ENCODE peak calls at places on chromosome 9, in four cellular contexts. T is A549, M is spleen, W is stomach. U is an unnamed sample.

GRCh38 chr9:106846847-106847246 is 16.1 kb upstream of the ZNF462 start:
- DNase-seq in T (no peak), M (no peak), W (no peak), U (no peak)

GRCh38 chr9:85392270-85392669 is 349.5 kb downstream of the AGTPBP1 start:
- DNase-seq in T (no peak), M (no peak), W (no peak), U (no peak)

GRCh38 chr9:122099271-122099869 is 6.3 kb upstream of the TTLL11 start:
- DNase-seq in T (peak; percentile 69), M (peak; percentile 94), W (peak; percentile 92), U (no peak)

GRCh38 chr9:115649991-115650472 is 503.6 kb upstream of the PAPPA start:
- DNase-seq in T (no peak), M (no peak), W (peak; percentile 28), U (peak; percentile 98)

GRCh38 chr9:26656003-26656940 is 236.3 kb downstream of the CAAP1 start:
- DNase-seq in T (peak; percentile 37), M (no peak), W (no peak), U (no peak)

GRCh38 chr9:98251554-98251953 is 3.9 kb downstream of the TBC1D2 start:
- DNase-seq in T (peak; percentile 69), M (no peak), W (no peak), U (no peak)

GRCh38 chr9:22084336-22085035 is 75.4 kb upstream of the CDKN2B start:
- DNase-seq in T (no peak), M (no peak), W (no peak), U (no peak)

GRCh38 chr9:121686930-121687541 is 35.6 kb downstream of the DAB2IP start:
- DNase-seq in T (peak; percentile 71), M (peak; percentile 88), W (peak; percentile 87), U (no peak)

GRCh38 chr9:121839726-121840500 is 188.5 kb downstream of the DAB2IP start:
- DNase-seq in T (no peak), M (peak; percentile 24), W (no peak), U (peak; percentile 74)

GRCh38 chr9:76691761-76692313 is 72.4 kb upstream of the PCA3 start:
- DNase-seq in T (no peak), M (no peak), W (no peak), U (no peak)

GRCh38 chr9:118336167-118336951 is 632.2 kb downstream of the TLR4 start:
- DNase-seq in T (peak; percentile 20), M (no peak), W (no peak), U (no peak)

GRCh38 chr9:137191691-137192447 is 3.4 kb downstream of the SSNA1 start:
- DNase-seq in T (no peak), M (no peak), W (peak; percentile 59), U (no peak)

GRCh38 chr9:135512904-135513303 is 8.3 kb upstream of the LCN1 start:
- DNase-seq in T (no peak), M (no peak), W (no peak), U (no peak)

GRCh38 chr9:12684923-12685468 is 8.2 kb upstream of the TYRP1 start:
- DNase-seq in T (no peak), M (no peak), W (no peak), U (no peak)

GRCh38 chr9:4126184-4126865 is 173.5 kb downstream of the GLIS3 start:
- DNase-seq in T (peak; percentile 50), M (no peak), W (no peak), U (no peak)

DNA sequence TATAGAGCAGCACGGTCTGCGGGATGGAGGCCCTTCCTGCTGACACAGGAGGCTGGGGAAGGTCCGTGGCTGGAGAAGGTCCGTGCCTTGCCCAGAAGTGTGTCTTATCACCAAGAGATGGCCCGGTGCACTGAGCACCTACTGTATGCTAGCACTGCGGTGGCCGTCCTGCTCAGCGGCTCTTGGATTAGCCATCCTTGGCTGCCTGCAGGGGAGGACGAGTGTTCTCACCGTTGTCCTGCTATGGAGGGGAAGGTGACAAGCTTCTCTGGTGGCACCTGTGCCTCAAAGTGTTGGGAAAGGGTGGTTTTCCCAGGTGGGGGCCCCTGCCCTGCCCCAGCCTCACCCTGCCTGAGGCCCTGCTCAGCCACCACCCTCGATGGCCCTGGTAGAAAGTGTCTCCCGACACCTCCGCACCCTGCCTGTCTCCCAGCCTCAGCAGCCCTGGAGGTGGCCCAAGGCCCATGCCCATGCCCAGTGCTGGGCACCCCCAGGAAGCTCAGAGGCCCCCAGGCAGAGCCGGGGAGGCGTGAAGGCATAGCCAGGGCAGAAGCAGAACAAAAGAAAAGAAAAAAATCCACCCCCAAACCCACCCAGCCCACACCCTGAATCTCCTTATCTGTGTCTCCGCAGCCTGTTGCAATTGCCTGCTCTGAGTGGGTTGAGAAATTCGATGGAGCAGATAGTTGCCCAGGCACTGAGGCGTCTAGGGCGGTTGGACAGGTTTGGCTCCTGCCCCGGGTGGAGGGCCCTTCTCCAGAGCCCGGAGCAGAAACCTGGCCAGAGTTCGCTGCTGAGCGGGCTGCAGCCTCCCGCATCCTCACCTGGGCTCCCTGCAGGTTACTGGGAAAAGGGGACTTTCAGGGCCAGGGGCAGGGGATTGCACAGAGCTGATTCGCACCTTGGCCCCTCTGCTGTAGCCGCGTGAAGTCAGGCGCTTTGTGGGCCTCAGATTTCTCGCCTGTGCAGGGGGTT is 30.5 kb downstream of the RXRA start:
- DNase-seq in T (no peak), M (no peak), W (peak; percentile 79), U (no peak)
- H3K4me1 ChIP-seq in T (peaks cover 17% of the 10 kb centered on the region), M (peaks cover 29% of the 10 kb centered on the region), W (peaks cover 100% of the 10 kb centered on the region), U (peaks cover 100% of the 10 kb centered on the region)

GRCh38 chr9:128232811-128233428 is 29.7 kb downstream of the DNM1 start:
- DNase-seq in T (no peak), M (no peak), W (no peak), U (no peak)

GRCh38 chr9:128231638-128232568 is 28.7 kb downstream of the DNM1 start:
- DNase-seq in T (no peak), M (no peak), W (no peak), U (no peak)

DNA sequence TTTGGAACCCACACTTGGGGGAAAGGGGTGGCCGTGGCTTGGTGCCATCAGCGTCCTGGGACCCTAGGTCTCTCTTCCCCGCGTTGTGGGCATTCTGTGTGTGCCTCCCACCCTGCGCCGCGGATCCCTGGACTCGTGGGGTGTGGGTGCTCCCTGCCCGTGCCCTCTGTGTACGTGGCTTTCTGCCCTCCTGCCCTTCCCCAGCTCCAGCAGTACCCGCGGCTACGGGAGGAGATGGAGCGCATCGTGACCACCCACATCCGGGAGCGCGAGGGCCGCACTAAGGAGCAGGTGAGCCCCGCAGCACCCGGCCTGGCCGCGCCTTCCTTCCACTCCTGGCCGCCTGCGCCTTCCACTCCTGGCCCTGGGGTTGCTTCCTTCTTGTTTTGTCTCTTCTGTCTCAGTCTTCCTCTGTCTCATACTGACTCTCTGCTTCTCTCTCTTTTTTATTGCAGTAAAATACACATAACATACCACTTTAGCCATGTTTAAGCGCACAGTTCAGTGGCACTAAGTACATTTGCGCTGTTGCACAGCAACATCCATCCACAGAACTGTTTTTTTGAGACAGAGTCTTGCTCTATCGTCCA is 30.7 kb downstream of the DNM1 start:
- DNase-seq in T (no peak), M (no peak), W (no peak), U (no peak)
- TF ChIP-seq POLR2A in T (no peak), M (no peak), W (no peak), U (no peak)

GRCh38 chr9:87590996-87591395 is 93.3 kb downstream of the DAPK1 start:
- DNase-seq in T (no peak), M (no peak), W (no peak), U (no peak)
- H3K4me1 ChIP-seq in T (peaks cover 8% of the 10 kb centered on the region), M (peaks cover 5% of the 10 kb centered on the region), W (peaks cover 42% of the 10 kb centered on the region), U (peaks cover 12% of the 10 kb centered on the region)

GRCh38 chr9:123268240-123268949 is at the start of gene STRBP:
- DNase-seq in T (peak; percentile 84), M (peak; percentile 98), W (peak; percentile 95), U (no peak)
- TF ChIP-seq POLR2A in T (peak; percentile 51), M (no peak), W (no peak), U (no peak)

GRCh38 chr9:88998911-88999310 is 7.6 kb downstream of the S1PR3 start:
- DNase-seq in T (peak; percentile 65), M (peak; percentile 83), W (peak; percentile 58), U (peak; percentile 89)

GRCh38 chr9:88996046-88997005 is 5.1 kb downstream of the S1PR3 start:
- DNase-seq in T (no peak), M (no peak), W (no peak), U (peak; percentile 87)

GRCh38 chr9:89000281-89000875 is 9.1 kb downstream of the S1PR3 start:
- DNase-seq in T (no peak), M (no peak), W (no peak), U (peak; percentile 70)

GRCh38 chr9:88997646-88998045 is 6.4 kb downstream of the S1PR3 start:
- DNase-seq in T (no peak), M (no peak), W (no peak), U (peak; percentile 79)

GRCh38 chr9:88998506-88998905 is 7.2 kb downstream of the S1PR3 start:
- DNase-seq in T (no peak), M (no peak), W (no peak), U (peak; percentile 52)
- H3K4me1 ChIP-seq in T (peaks cover 39% of the 10 kb centered on the region), M (peaks cover 17% of the 10 kb centered on the region), W (peaks cover 18% of the 10 kb centered on the region), U (peaks cover 75% of the 10 kb centered on the region)

DNA sequence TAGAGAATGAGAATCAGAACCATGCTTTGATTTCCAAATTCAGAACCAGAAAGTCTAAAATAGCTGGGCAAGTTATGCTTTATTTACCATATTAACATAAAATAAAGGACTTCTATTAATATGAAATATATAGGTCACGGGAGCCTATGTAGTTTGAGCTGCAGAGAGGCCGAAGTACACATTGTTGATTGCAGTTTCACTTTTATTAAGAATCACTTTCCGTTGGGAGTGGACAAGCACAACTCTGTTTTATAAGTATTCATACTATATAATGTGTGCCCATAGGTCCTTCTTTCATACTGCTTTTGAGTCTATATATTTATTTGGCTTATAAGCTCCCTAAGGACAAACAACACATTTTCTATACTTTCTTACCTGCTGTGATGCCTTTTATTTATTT is 58.7 kb upstream of the DMRT3 start:
- DNase-seq in T (no peak), M (no peak), W (no peak), U (no peak)
- TF ChIP-seq POLR2A in T (no peak), M (no peak), W (no peak), U (no peak)

DNA sequence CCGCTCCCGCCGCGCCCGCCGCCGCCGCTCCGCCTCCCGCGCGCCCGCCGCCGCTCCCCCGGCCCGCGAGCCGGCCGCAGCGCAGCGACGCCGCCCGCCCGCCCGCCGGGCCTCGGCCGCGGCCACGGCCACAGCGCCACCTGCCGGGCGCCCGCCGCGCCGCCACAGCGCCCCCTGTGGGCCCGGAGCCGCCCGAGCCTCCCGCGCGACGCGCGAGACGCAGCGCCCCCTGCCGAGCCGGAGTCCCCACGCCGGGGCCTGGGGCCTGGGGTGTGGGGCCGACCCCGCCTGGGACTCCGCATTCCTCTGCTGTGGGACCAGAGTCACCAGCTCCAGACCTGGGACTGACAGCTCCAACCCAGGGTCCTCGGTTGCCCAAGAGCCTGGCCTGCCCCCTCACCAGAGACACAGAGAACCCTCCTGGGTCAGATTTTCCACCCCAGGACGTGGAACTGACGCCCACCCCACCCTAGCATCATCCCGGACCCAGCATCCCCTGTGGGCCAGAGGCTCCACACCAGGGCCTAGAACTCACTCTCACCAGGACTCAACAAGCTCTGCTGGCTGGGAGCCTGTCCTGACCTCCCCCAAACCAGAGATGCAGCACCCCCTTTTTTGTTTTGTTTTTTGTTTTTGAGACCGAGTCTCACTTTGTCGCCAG is at the start of gene RAPGEF1:
- DNase-seq in T (peak; percentile 40), M (peak; percentile 97), W (peak; percentile 78), U (no peak)
- H3K4me1 ChIP-seq in T (peaks cover 31% of the 10 kb centered on the region), M (peaks cover 51% of the 10 kb centered on the region), W (peaks cover 51% of the 10 kb centered on the region), U (peaks cover 44% of the 10 kb centered on the region)

U was measured in vagina.